ENCODE peak calls at places on chromosomes 7 and 10, in four cellular contexts. B is left lung, L is fibroblast of mammary gland, X is mesothelial cell of epicardium. N is an unnamed sample.

GRCh38 chr10:103605359-103606156 is 112.1 kb downstream of the NEURL1 start:
- DNase-seq in L (peak; percentile 74), B (no peak), X (no peak), N (peak; percentile 63)

GRCh38 chr7:8442295-8442813 is 8.9 kb downstream of the NXPH1 start:
- DNase-seq in L (no peak), X (no peak), B (no peak), N (no peak)

GRCh38 chr10:21572578-21572977 is 38.5 kb downstream of the MLLT10 start:
- DNase-seq in L (peak; percentile 82), B (no peak), X (no peak), N (peak; percentile 78)

GRCh38 chr7:29140873-29141468 is 5.4 kb downstream of the CPVL start:
- DNase-seq in L (peak; percentile 10), X (no peak), B (no peak), N (no peak)

GRCh38 chr10:47294057-47294456 is 5.9 kb upstream of the GDF10 start:
- DNase-seq in L (no peak), X (no peak), B (no peak), N (no peak)

GRCh38 chr7:18940577-18941134 is 176.8 kb downstream of the TWIST1 start:
- DNase-seq in L (no peak), X (no peak), B (no peak), N (no peak)

GRCh38 chr7:151109094-151110048 is 23.1 kb downstream of the AGAP3 start:
- DNase-seq in B (peak; percentile 76), X (no peak), L (peak; percentile 68), N (peak; percentile 69)

GRCh38 chr10:15738237-15738928 is 18.7 kb upstream of the ITGA8 start:
- DNase-seq in X (no peak), B (no peak), L (peak; percentile 88), N (no peak)

GRCh38 chr7:128366290-128366689 is 4.8 kb upstream of the PRRT4 start:
- DNase-seq in B (no peak), L (no peak), X (no peak), N (no peak)

GRCh38 chr7:23927709-23928108 is 217.7 kb downstream of the STK31 start:
- DNase-seq in L (no peak), B (no peak), X (no peak), N (no peak)

GRCh38 chr10:6030940-6031339 is 31.2 kb downstream of the IL2RA start:
- DNase-seq in X (no peak), B (no peak), L (no peak), N (no peak)

GRCh38 chr7:123643495-123644428 is 11.9 kb upstream of the LMOD2 start:
- DNase-seq in B (no peak), X (no peak), L (peak; percentile 77), N (peak; percentile 85)

GRCh38 chr10:2933041-2933440 is 134.3 kb upstream of the PFKP start:
- DNase-seq in X (no peak), L (no peak), B (no peak), N (no peak)

GRCh38 chr7:111796671-111797070 is 234.4 kb upstream of the IMMP2L start:
- DNase-seq in L (peak; percentile 21), B (no peak), X (no peak), N (peak; percentile 34)

GRCh38 chr7:93307131-93307660 is 75.0 kb downstream of the VPS50 start:
- DNase-seq in X (no peak), L (peak; percentile 79), B (no peak), N (peak; percentile 75)

GRCh38 chr7:50125766-50126165 is 32.7 kb upstream of the ZPBP start:
- DNase-seq in X (no peak), B (no peak), L (no peak), N (no peak)

GRCh38 chr7:50121269-50121668 is 28.2 kb upstream of the ZPBP start:
- DNase-seq in X (no peak), B (no peak), L (no peak), N (no peak)

DNA sequence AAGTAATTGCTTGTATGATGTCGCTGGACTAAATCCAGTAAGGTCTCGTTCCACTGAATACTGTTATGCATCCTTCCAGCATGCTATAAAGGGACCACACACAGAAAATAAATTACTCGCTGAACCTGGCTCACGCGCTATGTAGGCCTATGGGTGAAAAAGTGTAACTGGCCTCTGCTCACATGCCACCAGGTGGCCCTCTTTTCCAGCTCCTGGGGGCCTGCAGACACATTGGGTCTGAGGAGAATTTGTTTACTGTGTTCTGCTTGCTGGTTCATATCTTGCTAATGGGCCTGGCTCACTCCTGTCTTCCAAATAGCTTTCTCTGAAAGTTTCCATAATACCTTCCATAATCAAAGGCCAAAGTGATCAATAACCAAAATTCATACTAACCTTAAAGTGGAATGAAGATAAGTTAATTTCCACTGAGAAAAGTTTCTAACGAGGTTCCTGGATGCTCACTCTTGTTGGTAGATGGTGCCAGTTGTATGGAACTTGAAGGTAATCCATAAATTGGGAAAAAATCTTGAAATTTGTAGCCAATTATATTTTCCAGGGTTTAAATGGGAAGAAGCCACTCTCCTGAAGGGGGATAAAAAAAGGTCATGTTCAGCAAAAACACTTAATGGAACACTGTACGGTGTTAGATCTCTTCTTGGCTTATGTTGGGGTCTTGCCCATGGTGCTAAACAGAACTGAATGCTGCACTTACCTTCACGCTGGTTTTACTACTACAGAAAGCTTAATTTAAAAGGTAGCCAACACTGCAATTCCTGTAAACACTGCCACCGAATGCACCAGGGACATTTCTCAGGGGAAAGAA is 27.0 kb upstream of the ZPBP start:
- DNase-seq in B (peak; percentile 19), X (no peak), L (no peak), N (no peak)
- TF ChIP-seq CTCF in B (no peak), X (no peak), L (no peak), N (no peak)

GRCh38 chr7:34776748-34777358 is 118.8 kb downstream of the NPSR1 start:
- DNase-seq in B (no peak), X (no peak), L (no peak), N (no peak)
- TF ChIP-seq CTCF in B (no peak), X (no peak), L (no peak), N (no peak)

DNA sequence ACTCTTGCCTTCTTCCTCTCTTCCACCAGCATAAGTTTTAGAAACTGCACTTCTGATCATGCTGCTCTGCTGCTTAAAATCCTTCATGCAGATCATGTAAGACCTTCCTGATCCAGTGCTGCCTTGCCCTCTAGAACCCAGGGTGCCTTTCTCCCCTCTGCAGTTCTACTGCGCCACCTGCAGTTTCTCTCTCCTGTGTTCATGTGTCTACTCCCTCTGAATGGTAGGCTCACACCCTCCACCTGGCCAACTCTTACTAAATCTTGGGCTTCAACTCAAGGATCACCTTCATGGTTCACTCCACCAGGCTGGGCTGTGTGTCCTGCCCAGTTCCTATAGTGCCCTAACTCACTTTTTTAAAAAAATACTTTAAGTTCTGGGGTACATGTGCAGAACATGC is 174.6 kb upstream of the ITGB1 start:
- DNase-seq in B (no peak), X (no peak), L (no peak), N (no peak)
- TF ChIP-seq CTCF in B (no peak), X (no peak), L (peak; percentile 3), N (no peak)

DNA sequence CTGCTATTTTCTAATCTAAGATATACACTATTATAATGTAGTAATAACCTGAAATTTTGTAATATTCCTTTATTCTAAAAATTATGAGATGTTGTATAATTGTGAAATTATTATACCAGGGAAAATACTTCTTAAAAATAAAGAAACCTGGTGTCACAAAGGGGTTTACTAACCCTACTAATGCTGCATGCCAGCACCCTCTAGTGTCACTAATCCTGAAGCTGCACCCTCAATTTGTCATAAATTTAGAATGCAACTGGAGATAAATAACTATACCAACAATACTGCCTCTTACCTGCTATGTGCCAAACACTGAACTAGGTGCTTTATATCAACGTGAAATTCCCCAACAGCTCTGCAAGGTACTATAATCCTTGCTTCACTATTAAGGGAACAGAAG is 30.8 kb downstream of the TM9SF3 start:
- DNase-seq in B (no peak), L (peak; percentile 20), X (no peak), N (peak; percentile 19)
- TF ChIP-seq CTCF in B (no peak), L (peak; percentile 39), X (no peak), N (peak; percentile 37)

GRCh38 chr7:57868771-57869483 is 418.9 kb downstream of the ZNF716 start:
- DNase-seq in L (no peak), B (peak; percentile 62), X (no peak), N (no peak)
- TF ChIP-seq CTCF in L (no peak), B (no peak), X (no peak), N (no peak)

GRCh38 chr7:25171516-25171915 is 46.5 kb upstream of the CYCS start:
- DNase-seq in B (no peak), L (no peak), X (no peak), N (no peak)

GRCh38 chr7:25167262-25167843 is 42.3 kb upstream of the CYCS start:
- DNase-seq in X (no peak), L (no peak), B (no peak), N (no peak)

GRCh38 chr7:25168145-25168544 is 43.1 kb upstream of the CYCS start:
- DNase-seq in L (no peak), X (no peak), B (no peak), N (no peak)

GRCh38 chr7:25171071-25171470 is 46.0 kb upstream of the CYCS start:
- DNase-seq in L (no peak), B (no peak), X (no peak), N (no peak)

GRCh38 chr7:25169683-25170082 is 44.6 kb upstream of the CYCS start:
- DNase-seq in L (no peak), X (no peak), B (no peak), N (no peak)
- TF ChIP-seq CTCF in L (no peak), X (no peak), B (no peak), N (no peak)

GRCh38 chr10:27724287-27724686 is 21.3 kb downstream of the MKX start:
- DNase-seq in X (no peak), B (no peak), L (peak; percentile 54), N (no peak)
- TF ChIP-seq CTCF in X (no peak), B (no peak), L (peak; percentile 52), N (peak; percentile 43)

GRCh38 chr7:47669178-47669878 is 87.4 kb upstream of the TNS3 start:
- DNase-seq in X (no peak), L (peak; percentile 98), B (no peak), N (peak; percentile 97)
- TF ChIP-seq CTCF in X (no peak), L (peak; percentile 27), B (no peak), N (peak; percentile 31)